ENCODE peak calls at places on chromosome 18, in nine cellular contexts. F, H, X, U, A, P, O, K and Z are unnamed samples.

GRCh38 chr18:29160123-29160522 is 983.2 kb upstream of the CDH2 start:
- DNase-seq in F (no peak), H (no peak), X (no peak), U (no peak), A (no peak), P (no peak), O (peak; percentile 23), K (no peak), Z (no peak)

GRCh38 chr18:13067966-13068365 is 76.8 kb downstream of the CEP192 start:
- DNase-seq in F (no peak), H (no peak), X (no peak), U (no peak), A (no peak), P (no peak), O (peak; percentile 35), K (no peak), Z (no peak)

GRCh38 chr18:79429381-79429780 is 33.7 kb downstream of the NFATC1 start:
- DNase-seq in F (no peak), H (no peak), X (no peak), U (no peak), A (no peak), P (no peak), O (no peak), K (no peak), Z (no peak)

GRCh38 chr18:30457156-30457555 is 585.4 kb downstream of the DSC3 start:
- DNase-seq in F (no peak), H (no peak), X (no peak), U (no peak), A (no peak), P (no peak), O (no peak), K (no peak), Z (no peak)

GRCh38 chr18:24914148-24914525 is 437.8 kb downstream of the ZNF521 start:
- DNase-seq in F (no peak), H (no peak), X (no peak), U (no peak), A (no peak), P (no peak), O (no peak), K (no peak), Z (no peak)

GRCh38 chr18:33577688-33578370 is at the start of gene ASXL3:
- DNase-seq in F (peak; percentile 1), H (peak; percentile 17), X (no peak), U (peak; percentile 57), A (no peak), P (peak; percentile 80), O (peak; percentile 32), K (peak; percentile 26), Z (no peak)

GRCh38 chr18:58025733-58026132 is 18.3 kb upstream of the NEDD4L start:
- DNase-seq in F (no peak), H (no peak), X (no peak), U (no peak), A (peak; percentile 68), P (no peak), O (peak; percentile 33), K (no peak), Z (no peak)

GRCh38 chr18:53219853-53220252 is 879.9 kb downstream of the DCC start:
- DNase-seq in F (no peak), H (no peak), X (no peak), U (no peak), A (no peak), P (no peak), O (no peak), K (no peak), Z (no peak)

GRCh38 chr18:21763846-21764646 is 23.5 kb downstream of the MIB1 start:
- DNase-seq in F (no peak), H (no peak), X (no peak), U (no peak), A (no peak), P (no peak), O (no peak), K (no peak), Z (no peak)

GRCh38 chr18:49178736-49179135 is 228.0 kb upstream of the SMAD7 start:
- DNase-seq in F (no peak), H (peak; percentile 45), X (peak; percentile 19), U (no peak), A (no peak), P (no peak), O (no peak), K (no peak), Z (no peak)

GRCh38 chr18:36284671-36285295 is 12.7 kb upstream of the FHOD3 start:
- DNase-seq in F (no peak), H (peak; percentile 39), X (peak; percentile 44), U (peak; percentile 37), A (peak; percentile 56), P (no peak), O (peak; percentile 52), K (no peak), Z (no peak)

GRCh38 chr18:78789850-78790249 is 189.8 kb upstream of the SALL3 start:
- DNase-seq in F (no peak), H (no peak), X (no peak), U (no peak), A (no peak), P (no peak), O (no peak), K (no peak), Z (no peak)

GRCh38 chr18:77530732-77531131 is 281.1 kb downstream of the GALR1 start:
- DNase-seq in F (no peak), H (peak; percentile 89), X (no peak), U (no peak), A (no peak), P (no peak), O (no peak), K (no peak), Z (no peak)

GRCh38 chr18:26192233-26192632 is 34.0 kb upstream of the TAF4B start:
- DNase-seq in F (no peak), H (no peak), X (no peak), U (no peak), A (no peak), P (no peak), O (no peak), K (no peak), Z (no peak)

GRCh38 chr18:35162995-35163394 is 77.8 kb upstream of the ZNF397 start:
- DNase-seq in F (no peak), H (no peak), X (no peak), U (no peak), A (no peak), P (no peak), O (no peak), K (no peak), Z (no peak)

GRCh38 chr18:31828613-31829012 is 67.9 kb upstream of the SLC25A52 start:
- DNase-seq in F (no peak), H (no peak), X (no peak), U (no peak), A (no peak), P (no peak), O (no peak), K (no peak), Z (no peak)

GRCh38 chr18:473687-474265 is 26.7 kb downstream of the COLEC12 start:
- DNase-seq in F (no peak), H (no peak), X (no peak), U (no peak), A (no peak), P (no peak), O (no peak), K (no peak), Z (no peak)

GRCh38 chr18:40055262-40055661 is 1899.8 kb upstream of the PIK3C3 start:
- DNase-seq in F (no peak), H (no peak), X (no peak), U (no peak), A (no peak), P (no peak), O (peak; percentile 8), K (no peak), Z (no peak)

GRCh38 chr18:41818381-41819355 is 136.4 kb upstream of the PIK3C3 start:
- DNase-seq in F (no peak), H (no peak), X (no peak), U (no peak), A (no peak), P (no peak), O (no peak), K (no peak), Z (no peak)

GRCh38 chr18:9148239-9148552 is 11.6 kb downstream of the ANKRD12 start:
- DNase-seq in F (no peak), H (no peak), X (no peak), U (no peak), A (no peak), P (no peak), O (no peak), K (no peak), Z (no peak)
- TF ChIP-seq CTCF in F (no peak), H (no peak), X (no peak), U (peak; percentile 2), A (no peak), P (no peak), O (no peak), K (no peak), Z (peak; percentile 39)

DNA sequence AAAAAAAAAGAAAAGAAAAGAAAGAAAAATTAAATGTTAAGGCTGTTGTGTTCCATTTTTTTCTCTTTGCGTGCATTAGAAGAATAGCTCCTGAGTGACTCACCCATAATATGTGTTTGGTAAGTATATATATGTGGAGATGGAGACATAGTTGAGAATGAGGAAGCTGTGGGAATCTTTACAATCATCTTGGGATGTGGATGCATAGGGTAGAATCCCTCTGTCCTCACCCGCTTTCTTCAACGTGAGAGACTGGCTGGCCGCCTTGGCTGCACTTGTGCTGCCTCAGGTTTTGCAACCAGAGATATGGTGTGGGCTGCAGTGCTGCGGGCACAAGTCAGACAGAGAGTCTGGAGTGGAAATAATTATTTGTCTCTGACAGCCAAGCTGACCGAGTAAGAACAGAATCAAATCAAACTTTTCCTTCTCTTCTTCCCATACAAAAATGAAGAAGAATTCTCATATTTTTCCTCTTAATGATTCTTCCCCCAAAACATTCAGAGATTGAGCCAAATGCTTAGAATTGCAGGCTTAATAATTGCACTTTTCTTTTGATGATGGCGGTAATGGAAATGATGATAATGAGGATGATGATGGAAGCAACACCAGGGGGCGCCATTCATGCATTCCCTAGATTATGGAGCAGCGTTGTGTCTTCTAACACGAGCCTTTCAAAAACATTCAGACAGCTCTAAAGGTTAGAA is 48.5 kb downstream of the SERPINB7 start:
- DNase-seq in F (no peak), H (peak; percentile 50), X (no peak), U (peak; percentile 20), A (no peak), P (no peak), O (peak; percentile 18), K (no peak), Z (no peak)
- TF ChIP-seq CTCF in F (peak; percentile 23), H (peak; percentile 73), X (peak; percentile 42), U (peak; percentile 20), A (peak; percentile 47), P (no peak), O (peak; percentile 34), K (no peak), Z (peak; percentile 21)

DNA sequence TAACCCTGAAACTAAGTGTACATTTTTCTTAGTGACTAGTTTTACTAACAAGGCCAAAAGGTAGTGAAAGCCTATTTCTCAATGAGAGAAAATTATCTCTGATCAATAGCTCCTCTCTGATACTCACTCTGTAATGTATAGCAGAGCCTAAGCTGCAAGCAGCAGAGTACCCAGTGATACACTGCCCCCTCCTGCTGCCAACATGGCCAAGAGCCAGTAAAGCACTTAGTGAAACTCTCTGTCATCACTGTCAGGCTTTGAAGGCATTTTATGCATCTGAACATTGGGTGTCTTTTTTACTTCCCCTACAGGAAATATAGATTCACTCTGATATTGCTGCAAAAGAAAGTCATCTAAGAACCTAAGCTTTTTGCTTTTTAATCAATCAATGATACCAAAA is 784.1 kb upstream of the CDH7 start:
- DNase-seq in F (no peak), H (no peak), X (no peak), U (no peak), A (no peak), P (no peak), O (peak; percentile 2), K (no peak), Z (no peak)
- TF ChIP-seq CTCF in F (no peak), H (peak; percentile 4), X (no peak), U (no peak), A (no peak), P (no peak), O (no peak), K (no peak), Z (no peak)

GRCh38 chr18:63317982-63318881 is 1.3 kb downstream of the BCL2 start:
- DNase-seq in F (no peak), H (no peak), X (no peak), U (peak; percentile 88), A (peak; percentile 15), P (peak; percentile 83), O (no peak), K (peak; percentile 78), Z (peak; percentile 66)
- TF ChIP-seq CTCF in F (peak; percentile 86), H (peak; percentile 18), X (peak; percentile 59), U (peak; percentile 94), A (peak; percentile 61), P (peak; percentile 83), O (peak; percentile 62), K (peak; percentile 87), Z (peak; percentile 78)